ENCODE peak calls at places on chromosomes 12 and 14, in five cellular contexts. X is cardiac fibroblast, R is WTC11, U is AG10803, G is transverse colon. W is an unnamed sample.

GRCh38 chr12:93127582-93128331 is 198.7 kb upstream of the EEA1 start:
- DNase-seq in R (peak), X (peak), U (peak), G (peak), W (no peak)

GRCh38 chr14:33734387-33734786 is 216.5 kb downstream of the EGLN3 start:
- DNase-seq in X (no peak), U (no peak), R (no peak), G (no peak), W (no peak)

GRCh38 chr12:88658009-88658408 is 77.7 kb upstream of the KITLG start:
- DNase-seq in U (peak), X (peak), R (no peak), G (no peak), W (no peak)

GRCh38 chr14:58749066-58749669 is 111.4 kb downstream of the DACT1 start:
- DNase-seq in X (peak), U (peak), R (no peak), G (peak), W (no peak)

GRCh38 chr14:73996731-73997107 is 22.4 kb downstream of the ENTPD5 start:
- DNase-seq in R (no peak), U (no peak), X (no peak), G (no peak), W (no peak)

GRCh38 chr12:71220295-71220694 is 62.5 kb upstream of the TSPAN8 start:
- DNase-seq in U (no peak), G (no peak), X (no peak), R (no peak), W (no peak)

GRCh38 chr12:40996091-40996490 is 192.0 kb upstream of the PDZRN4 start:
- DNase-seq in U (no peak), X (no peak), G (no peak), R (no peak), W (no peak)

GRCh38 chr12:108793756-108794441 is 62.6 kb upstream of the CORO1C start:
- DNase-seq in R (no peak), G (peak), U (no peak), X (no peak), W (no peak)

GRCh38 chr14:95260537-95261440 is 58.9 kb downstream of the CLMN start:
- DNase-seq in U (peak), G (no peak), X (peak), R (no peak), W (no peak)

DNA sequence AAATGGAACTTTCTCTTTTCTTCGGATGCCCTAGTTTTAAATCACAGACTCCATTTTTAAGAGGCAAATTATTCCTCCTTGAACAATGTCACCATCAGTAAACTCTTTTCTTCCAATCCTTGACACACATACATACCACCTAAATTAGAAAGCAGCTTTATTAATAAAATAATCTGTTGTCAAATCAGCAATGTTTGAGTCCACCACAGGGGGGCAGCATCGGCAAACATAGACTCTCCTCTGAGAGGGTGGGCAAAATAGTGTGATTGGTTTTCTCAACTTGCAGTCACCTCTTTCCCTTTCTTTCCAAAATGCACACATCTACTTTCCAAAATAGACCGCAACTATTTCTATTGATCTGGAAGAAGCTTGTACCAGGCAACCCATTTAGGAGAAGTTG is 438.4 kb upstream of the OR4E1 start:
- DNase-seq in U (no peak), X (peak), G (no peak), R (peak), W (peak)
- TF ChIP-seq CTCF in U (peak), X (peak), G (peak), R (peak), W (peak)

GRCh38 chr12:103475073-103475472 is 20.7 kb downstream of the C12orf42 start:
- DNase-seq in R (no peak), U (no peak), G (no peak), X (no peak), W (peak)
- TF ChIP-seq CTCF in R (no peak), U (no peak), G (no peak), X (no peak), W (no peak)

GRCh38 chr14:102293784-102294183 is 11.2 kb downstream of the MOK start:
- DNase-seq in R (no peak), G (no peak), U (no peak), X (peak), W (no peak)

GRCh38 chr14:102297436-102298170 is 7.4 kb downstream of the MOK start:
- DNase-seq in G (no peak), R (no peak), X (no peak), U (no peak), W (no peak)

GRCh38 chr14:102292446-102292845 is 12.5 kb downstream of the MOK start:
- DNase-seq in R (no peak), U (no peak), X (no peak), G (no peak), W (no peak)

DNA sequence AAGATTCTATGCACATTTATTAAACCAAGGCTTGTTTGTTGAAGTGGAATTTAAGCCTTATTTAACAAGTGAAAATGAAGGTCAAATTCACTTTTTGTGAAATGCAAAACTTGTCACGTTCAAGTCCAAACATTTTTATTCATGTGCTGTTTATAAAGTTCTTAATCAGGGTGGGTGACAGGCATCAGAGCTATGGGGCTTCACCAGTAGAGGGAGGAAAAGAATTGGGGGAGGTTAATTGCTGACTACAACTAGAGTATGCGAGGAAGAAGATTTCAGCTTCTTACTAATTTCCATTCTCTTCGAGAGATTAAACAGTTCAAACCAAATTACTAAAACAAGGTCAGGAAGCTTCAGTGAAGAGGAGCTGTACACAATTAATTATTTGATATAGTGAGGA is 9.7 kb downstream of the MOK start:
- DNase-seq in X (peak), U (peak), R (no peak), G (no peak), W (no peak)
- TF ChIP-seq CTCF in X (peak), U (peak), R (no peak), G (no peak), W (peak)

GRCh38 chr14:85617799-85618198 is 87.9 kb downstream of the FLRT2 start:
- DNase-seq in X (no peak), G (no peak), R (no peak), U (no peak), W (no peak)
- TF ChIP-seq CTCF in X (no peak), G (no peak), R (no peak), U (no peak), W (no peak)

GRCh38 chr12:26831959-26832816 is 806 bp downstream of the ITPR2 start:
- DNase-seq in U (peak), X (peak), G (peak), R (peak), W (peak)
- TF ChIP-seq CTCF in U (peak), X (no peak), G (no peak), R (no peak), W (no peak)